ENCODE peak calls at places on chromosomes 12 and 14, in five cellular contexts. Y is heart right ventricle, Z is progenitor cell of endocrine pancreas, L is MM.1S, P is tibial artery. J is an unnamed sample.

GRCh38 chr12:63038361-63039100 is 103.6 kb upstream of the PPM1H start:
- DNase-seq in Y (no peak), Z (no peak), L (no peak), P (no peak), J (no peak)

GRCh38 chr12:2691001-2691339 is 103.8 kb upstream of the FKBP4 start:
- DNase-seq in Y (no peak), Z (peak; percentile 68), L (peak; percentile 68), P (no peak), J (peak; percentile 43)

GRCh38 chr12:130481392-130481879 is 143.7 kb downstream of the PIWIL1 start:
- DNase-seq in Y (no peak), Z (no peak), L (no peak), P (no peak), J (peak; percentile 59)

GRCh38 chr12:31874961-31875608 is 84.1 kb upstream of the RESF1 start:
- DNase-seq in Y (peak; percentile 41), Z (no peak), L (peak; percentile 21), P (no peak), J (peak; percentile 69)

GRCh38 chr12:127257366-127257935 is 1009.5 kb upstream of the TMEM132C start:
- DNase-seq in Y (no peak), Z (no peak), L (no peak), P (no peak), J (no peak)

GRCh38 chr12:9367828-9368227 is 159.6 kb upstream of the PZP start:
- DNase-seq in Y (no peak), Z (no peak), L (no peak), P (no peak), J (no peak)

GRCh38 chr14:37695836-37696235 is 100.4 kb downstream of the TTC6 start:
- DNase-seq in Y (no peak), Z (no peak), L (no peak), P (no peak), J (no peak)

GRCh38 chr12:50219544-50219943 is 52.4 kb upstream of the CERS5 start:
- DNase-seq in Y (no peak), Z (no peak), L (no peak), P (no peak), J (no peak)

GRCh38 chr14:87896393-87897380 is 96.3 kb downstream of the GALC start:
- DNase-seq in Y (no peak), Z (no peak), L (peak; percentile 8), P (no peak), J (peak; percentile 44)

GRCh38 chr12:99390707-99391106 is 256.8 kb upstream of the GARIN6 start:
- DNase-seq in Y (no peak), Z (no peak), L (no peak), P (no peak), J (peak; percentile 14)
- TF ChIP-seq CTCF in Y (no peak), Z (peak; percentile 45), L (peak; percentile 52), P (no peak), J (peak; percentile 42)

DNA sequence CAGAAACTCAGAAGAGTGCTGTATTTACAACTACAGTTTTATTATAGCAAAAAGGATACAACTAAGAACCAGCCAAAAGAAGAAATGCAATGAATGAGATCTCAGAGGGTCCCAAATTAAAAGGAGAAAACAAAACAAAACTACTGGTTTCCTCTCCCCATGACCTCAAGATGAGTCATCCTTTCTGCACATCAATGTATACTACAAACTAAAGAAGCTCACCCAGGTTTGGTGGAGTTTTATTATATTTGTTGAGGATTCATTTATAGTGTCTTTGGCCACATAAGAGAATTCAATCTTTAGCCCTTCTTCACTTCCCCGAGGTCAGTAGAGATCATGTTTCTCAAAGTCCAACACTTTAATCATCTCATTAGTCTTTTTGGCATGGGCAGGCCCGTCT is 210.6 kb downstream of the SLC6A15 start:
- DNase-seq in Y (no peak), Z (no peak), L (no peak), P (no peak), J (no peak)
- TF ChIP-seq CTCF in Y (no peak), Z (no peak), L (no peak), P (no peak), J (no peak)

DNA sequence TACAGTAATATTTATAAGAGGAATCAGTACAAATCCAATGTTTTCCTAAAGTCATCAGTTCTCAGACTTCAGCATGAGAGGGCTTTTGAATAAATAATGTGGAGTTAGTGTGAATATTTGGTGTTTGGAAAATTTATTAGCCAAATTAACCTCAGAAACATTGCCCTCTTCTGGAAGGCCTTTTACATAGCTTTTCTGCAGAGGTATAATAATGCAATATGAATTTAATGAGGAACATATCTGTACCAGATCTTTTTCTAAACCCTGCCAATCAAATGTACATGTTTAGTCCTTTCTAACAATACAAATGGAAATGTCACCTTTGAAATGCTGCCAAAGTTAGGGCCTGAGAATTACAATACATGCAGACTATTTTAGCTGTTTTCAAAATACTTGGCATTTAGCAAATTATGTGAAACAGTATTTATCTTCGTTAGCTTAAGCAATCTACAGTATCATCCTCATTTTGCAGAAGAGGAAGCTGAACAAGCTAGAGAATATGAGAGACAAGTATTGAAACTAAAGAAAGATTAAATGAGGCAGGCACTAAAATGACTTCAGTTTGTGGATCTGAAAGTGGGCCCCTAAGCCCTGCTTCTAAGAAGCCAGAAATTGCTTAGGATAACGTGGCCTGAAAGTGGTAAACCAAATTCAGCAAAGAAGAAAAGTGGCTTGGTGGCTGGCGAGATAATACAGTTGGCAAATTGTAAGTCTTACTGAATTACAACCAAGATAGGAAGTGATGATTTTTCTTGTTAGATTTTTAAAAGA is 60.4 kb upstream of the MANSC4 start:
- DNase-seq in Y (no peak), Z (no peak), L (peak; percentile 9), P (no peak), J (no peak)
- TF ChIP-seq CTCF in Y (peak; percentile 9), Z (peak; percentile 12), L (peak; percentile 34), P (no peak), J (no peak)

DNA sequence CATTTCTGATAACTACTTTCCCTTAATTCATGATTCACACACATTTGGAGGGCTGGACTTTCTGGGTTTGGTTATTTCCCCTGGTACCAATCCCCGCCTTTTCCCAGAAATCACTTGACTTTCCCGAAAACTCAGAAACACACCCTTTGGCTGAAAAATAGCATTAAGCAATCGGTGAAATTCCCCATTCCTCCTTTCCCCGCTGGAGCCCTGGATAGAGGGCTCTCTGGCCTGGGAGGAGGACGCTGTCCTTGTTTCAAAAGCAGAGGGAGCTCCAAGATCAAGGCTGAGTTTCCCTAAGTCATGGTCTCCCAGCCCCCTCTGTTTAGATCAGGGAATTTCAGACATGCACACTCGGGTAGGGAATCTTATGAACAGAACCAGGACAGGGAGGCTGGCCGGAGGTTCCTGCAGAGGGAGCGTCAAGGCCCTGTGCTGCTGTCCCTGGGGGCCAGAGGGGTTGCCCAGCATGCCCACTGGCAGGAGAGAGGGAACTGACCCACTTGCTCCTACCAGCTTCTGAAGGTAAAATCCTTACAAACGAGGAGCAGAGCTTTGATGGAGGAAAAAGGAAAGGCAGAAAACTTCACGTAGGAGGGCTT is at the start of gene C1S:
- DNase-seq in Y (peak; percentile 60), Z (no peak), L (no peak), P (peak; percentile 94), J (no peak)
- TF ChIP-seq CTCF in Y (peak; percentile 73), Z (peak; percentile 47), L (no peak), P (peak; percentile 93), J (no peak)

DNA sequence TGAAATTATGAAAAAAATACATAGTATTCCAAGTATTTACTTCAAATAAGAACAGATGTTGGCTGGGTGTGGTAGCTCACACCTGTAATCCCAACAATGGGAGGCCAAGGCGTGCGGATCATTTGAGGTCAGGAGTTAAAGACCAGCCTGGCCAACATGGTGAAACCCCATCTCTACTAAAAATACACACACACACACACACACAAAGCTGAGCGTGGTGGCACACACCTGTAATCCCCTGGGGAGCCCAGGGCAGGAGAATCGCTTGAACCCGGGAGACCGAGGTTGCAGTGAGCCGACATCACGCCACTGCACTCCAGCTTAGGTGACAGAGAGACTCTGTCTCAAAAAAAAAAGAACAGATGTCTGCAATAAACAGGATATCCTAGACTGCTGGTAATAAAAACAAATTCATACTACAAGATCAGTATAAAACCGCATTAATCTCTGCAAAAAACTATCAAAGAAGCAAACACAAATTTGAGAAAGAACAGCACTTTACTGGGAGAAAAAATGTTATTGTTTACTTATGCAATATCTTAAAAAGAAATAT is 23.8 kb downstream of the EEA1 start:
- DNase-seq in Y (no peak), Z (no peak), L (no peak), P (no peak), J (no peak)
- TF ChIP-seq CTCF in Y (no peak), Z (no peak), L (no peak), P (no peak), J (no peak)

DNA sequence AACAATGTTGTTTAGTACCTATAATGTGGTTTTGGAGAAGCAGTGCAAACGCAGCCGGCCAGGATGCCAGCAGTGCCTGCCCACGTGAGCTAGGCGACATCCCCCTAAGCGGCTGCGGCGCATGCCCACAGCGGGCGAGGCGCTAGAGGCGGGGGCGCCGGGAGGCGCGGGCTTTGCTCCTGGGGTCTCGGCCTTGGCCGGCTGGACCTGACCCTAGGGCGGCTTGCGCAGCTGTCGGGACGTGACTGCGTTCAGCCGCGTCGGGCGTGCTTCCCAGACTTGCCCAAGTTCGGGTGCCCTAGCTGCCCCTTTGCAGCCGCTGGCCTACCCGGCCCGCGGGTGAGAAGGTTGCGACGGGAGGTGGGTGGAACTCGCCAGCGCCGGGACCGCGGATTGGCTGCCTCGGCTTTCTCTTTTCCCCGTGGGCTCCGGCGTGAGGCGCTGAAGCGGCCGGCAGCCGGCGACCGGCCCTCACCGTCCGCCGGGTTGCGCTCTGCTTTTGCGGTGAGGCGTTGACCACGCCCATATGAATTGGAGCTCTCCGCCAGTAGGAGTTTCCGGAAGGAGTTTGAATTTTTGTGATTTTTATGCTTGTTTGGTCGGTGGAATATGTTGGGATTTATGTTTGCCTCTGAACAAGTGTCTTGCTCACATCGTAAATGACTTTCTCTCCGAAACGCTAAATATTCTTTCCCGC is at the start of gene TMEM19:
- DNase-seq in Y (peak; percentile 92), Z (peak; percentile 79), L (peak; percentile 93), P (peak; percentile 95), J (peak; percentile 88)
- TF ChIP-seq CTCF in Y (peak; percentile 17), Z (peak; percentile 29), L (peak; percentile 41), P (no peak), J (peak; percentile 39)

GRCh38 chr14:77124345-77125274 is 17.0 kb downstream of the ZDHHC22 start:
- DNase-seq in Y (peak; percentile 63), Z (peak; percentile 38), L (no peak), P (no peak), J (peak; percentile 84)
- TF ChIP-seq CTCF in Y (peak; percentile 30), Z (peak; percentile 77), L (peak; percentile 13), P (peak; percentile 84), J (peak; percentile 87)

DNA sequence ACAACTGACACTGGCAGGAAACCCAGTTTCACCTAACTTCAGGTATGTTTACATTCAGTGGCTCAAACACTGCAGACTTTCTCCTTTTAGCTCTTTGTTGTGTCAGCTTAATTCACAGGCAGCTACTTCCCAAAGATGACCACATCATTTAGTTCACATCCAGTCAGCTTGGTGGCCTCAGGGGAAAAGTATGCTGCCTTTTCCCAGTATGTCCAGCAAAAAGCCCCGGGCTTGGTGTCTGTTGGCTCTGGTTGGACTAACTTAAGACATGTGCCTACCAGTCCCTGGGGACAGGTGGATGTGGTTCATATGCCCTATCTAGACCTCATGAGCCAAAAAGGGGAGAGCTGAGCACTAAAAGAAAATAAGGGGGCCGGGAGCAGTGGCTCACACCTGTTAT is 56.4 kb downstream of the GOLGA5 start:
- DNase-seq in Y (no peak), Z (no peak), L (peak; percentile 41), P (no peak), J (no peak)
- TF ChIP-seq CTCF in Y (no peak), Z (no peak), L (no peak), P (no peak), J (no peak)

DNA sequence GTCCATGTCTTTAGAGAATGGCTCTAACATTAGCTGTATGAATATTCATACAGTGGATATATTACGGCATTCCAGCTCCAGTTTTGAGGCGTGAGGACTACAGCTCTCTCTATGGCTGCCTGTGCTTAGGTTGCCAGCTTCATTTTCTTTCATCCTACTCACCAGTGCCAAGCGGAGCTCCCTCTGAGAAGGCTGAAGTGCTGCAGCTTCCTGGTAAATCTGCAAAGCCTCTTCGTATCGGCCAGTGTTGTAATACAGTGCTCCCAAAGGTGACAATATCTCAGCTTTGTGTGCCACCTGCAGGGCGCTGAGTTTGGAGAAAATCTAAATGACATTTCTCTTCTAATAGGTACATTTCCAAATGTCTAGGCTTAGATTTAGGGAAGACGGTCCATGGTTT is 19.8 kb upstream of the OVCH1 start:
- DNase-seq in Y (no peak), Z (no peak), L (no peak), P (no peak), J (no peak)
- TF ChIP-seq CTCF in Y (no peak), Z (peak; percentile 26), L (no peak), P (no peak), J (no peak)